ENCODE peak calls at places on chromosomes 3 and 15, in five cellular contexts. One of them, this sample, is unnamed.

GRCh38 chr3:27638604-27639003 is 83.5 kb downstream of the EOMES start:
- DNase-seq in AG10803: no peak
- DNase-seq in LoVo: no peak
- DNase-seq in WTC11: no peak
- DNase-seq in heart left ventricle: no peak
- DNase-seq in this sample: no peak

GRCh38 chr15:80156176-80156720 is 3.4 kb downstream of the FAH start:
- DNase-seq in AG10803: no peak
- DNase-seq in LoVo: no peak
- DNase-seq in WTC11: no peak
- DNase-seq in heart left ventricle: no peak
- DNase-seq in this sample: no peak

GRCh38 chr15:61530769-61531168 is 301.7 kb upstream of the RORA start:
- DNase-seq in AG10803: no peak
- DNase-seq in LoVo: no peak
- DNase-seq in WTC11: peak; percentile 35
- DNase-seq in heart left ventricle: no peak
- DNase-seq in this sample: no peak

GRCh38 chr15:82640672-82641071 is 6.5 kb downstream of the CPEB1 start:
- DNase-seq in AG10803: no peak
- DNase-seq in LoVo: no peak
- DNase-seq in WTC11: no peak
- DNase-seq in heart left ventricle: no peak
- DNase-seq in this sample: no peak

GRCh38 chr3:159668461-159668860 is 320.2 kb upstream of the IL12A start:
- DNase-seq in AG10803: no peak
- DNase-seq in LoVo: no peak
- DNase-seq in WTC11: no peak
- DNase-seq in heart left ventricle: no peak
- DNase-seq in this sample: no peak

GRCh38 chr3:99875925-99876781 is 58.5 kb downstream of the CMSS1 start:
- DNase-seq in AG10803: peak; percentile 70
- DNase-seq in LoVo: no peak
- DNase-seq in WTC11: peak; percentile 91
- DNase-seq in heart left ventricle: peak; percentile 92
- DNase-seq in this sample: peak; percentile 89

GRCh38 chr3:58164916-58165821 is 45.6 kb downstream of the DNASE1L3 start:
- DNase-seq in AG10803: no peak
- DNase-seq in LoVo: no peak
- DNase-seq in WTC11: no peak
- DNase-seq in heart left ventricle: no peak
- DNase-seq in this sample: no peak

GRCh38 chr3:160553829-160554228 is 11.5 kb downstream of the KPNA4 start:
- DNase-seq in AG10803: no peak
- DNase-seq in LoVo: no peak
- DNase-seq in WTC11: no peak
- DNase-seq in heart left ventricle: no peak
- DNase-seq in this sample: no peak

GRCh38 chr15:58260911-58261267 is 122.7 kb downstream of the AQP9 start:
- DNase-seq in AG10803: peak; percentile 5
- DNase-seq in LoVo: no peak
- DNase-seq in WTC11: no peak
- DNase-seq in heart left ventricle: no peak
- DNase-seq in this sample: peak; percentile 76

GRCh38 chr3:147662705-147663104 is 253.5 kb downstream of the ZIC1 start:
- DNase-seq in AG10803: no peak
- DNase-seq in LoVo: no peak
- DNase-seq in WTC11: no peak
- DNase-seq in heart left ventricle: no peak
- DNase-seq in this sample: no peak

GRCh38 chr3:194030372-194030771 is 105.6 kb upstream of the HES1 start:
- DNase-seq in AG10803: no peak
- DNase-seq in LoVo: peak; percentile 49
- DNase-seq in WTC11: no peak
- DNase-seq in heart left ventricle: no peak
- DNase-seq in this sample: no peak

GRCh38 chr3:139491966-139492365 is 15.7 kb upstream of the RBP2 start:
- DNase-seq in AG10803: no peak
- DNase-seq in LoVo: no peak
- DNase-seq in WTC11: peak; percentile 29
- DNase-seq in heart left ventricle: no peak
- DNase-seq in this sample: no peak

GRCh38 chr3:77620009-77620408 is 580.1 kb downstream of the ROBO2 start:
- DNase-seq in AG10803: peak; percentile 25
- DNase-seq in LoVo: no peak
- DNase-seq in WTC11: no peak
- DNase-seq in heart left ventricle: no peak
- DNase-seq in this sample: no peak

GRCh38 chr15:42152196-42152920 is 4.1 kb downstream of the PLA2G4F start:
- DNase-seq in AG10803: peak; percentile 25
- DNase-seq in LoVo: no peak
- DNase-seq in WTC11: no peak
- DNase-seq in heart left ventricle: no peak
- DNase-seq in this sample: peak; percentile 62

GRCh38 chr15:23420806-23421575 is 26.1 kb downstream of the GOLGA6L2 start:
- DNase-seq in AG10803: peak; percentile 34
- DNase-seq in LoVo: no peak
- DNase-seq in WTC11: no peak
- DNase-seq in heart left ventricle: no peak
- DNase-seq in this sample: no peak

GRCh38 chr15:95127356-95127755 is 896.0 kb downstream of the MCTP2 start:
- DNase-seq in AG10803: peak; percentile 40
- DNase-seq in LoVo: no peak
- DNase-seq in WTC11: no peak
- DNase-seq in heart left ventricle: no peak
- DNase-seq in this sample: no peak

GRCh38 chr15:40360015-40360414 is 2.0 kb downstream of the DISP2 start:
- DNase-seq in AG10803: no peak
- DNase-seq in LoVo: no peak
- DNase-seq in WTC11: no peak
- DNase-seq in heart left ventricle: no peak
- DNase-seq in this sample: no peak

GRCh38 chr3:60262546-60262945 is 988.7 kb downstream of the FHIT start:
- DNase-seq in AG10803: no peak
- DNase-seq in LoVo: no peak
- DNase-seq in WTC11: no peak
- DNase-seq in heart left ventricle: no peak
- DNase-seq in this sample: no peak

GRCh38 chr3:136783708-136784191 is 31.6 kb upstream of the STAG1 start:
- DNase-seq in AG10803: peak; percentile 17
- DNase-seq in LoVo: no peak
- DNase-seq in WTC11: no peak
- DNase-seq in heart left ventricle: no peak
- DNase-seq in this sample: no peak

GRCh38 chr15:74964794-74965193 is 8.2 kb upstream of the RPP25 start:
- DNase-seq in AG10803: peak; percentile 25
- DNase-seq in LoVo: no peak
- DNase-seq in WTC11: no peak
- DNase-seq in heart left ventricle: no peak
- DNase-seq in this sample: no peak

GRCh38 chr3:126337980-126338651 is 19.1 kb downstream of the KLF15 start:
- DNase-seq in AG10803: no peak
- DNase-seq in LoVo: no peak
- DNase-seq in WTC11: no peak
- DNase-seq in heart left ventricle: peak; percentile 49
- DNase-seq in this sample: no peak

GRCh38 chr15:95690631-95691340 is 639.7 kb upstream of the NR2F2 start:
- DNase-seq in AG10803: no peak
- DNase-seq in LoVo: no peak
- DNase-seq in WTC11: no peak
- DNase-seq in heart left ventricle: no peak
- DNase-seq in this sample: no peak

This sample was measured in Right ventricle myocardium superior.